ENCODE peak calls at places on chromosomes 16 and 17, in four cellular contexts. One of them, this sample, is unnamed.
A peak's percentile ranks its signal among the peaks of the same experiment; 100 is the strongest.

GRCh38 chr17:52378860-52379259 is 220.3 kb upstream of the CA10 start:
- DNase-seq in naive thymus-derived CD8-positive, alpha-beta T cell: no peak
- DNase-seq in NCI-H82: no peak
- DNase-seq in GM04503: no peak
- DNase-seq in this sample: no peak

GRCh38 chr17:73770115-73770848 is 126.0 kb upstream of the SDK2 start:
- DNase-seq in naive thymus-derived CD8-positive, alpha-beta T cell: no peak
- DNase-seq in NCI-H82: peak; percentile 93
- DNase-seq in GM04503: peak; percentile 17
- DNase-seq in this sample: no peak

GRCh38 chr17:45273551-45273957 is 11.7 kb upstream of the SPATA32 start:
- DNase-seq in naive thymus-derived CD8-positive, alpha-beta T cell: no peak
- DNase-seq in NCI-H82: no peak
- DNase-seq in GM04503: no peak
- DNase-seq in this sample: no peak

GRCh38 chr17:60534613-60535157 is 8.6 kb upstream of the APPBP2 start:
- DNase-seq in naive thymus-derived CD8-positive, alpha-beta T cell: no peak
- DNase-seq in NCI-H82: no peak
- DNase-seq in GM04503: no peak
- DNase-seq in this sample: no peak

GRCh38 chr16:9123871-9124270 is 32.4 kb downstream of the HAPSTR1 start:
- DNase-seq in naive thymus-derived CD8-positive, alpha-beta T cell: no peak
- DNase-seq in NCI-H82: no peak
- DNase-seq in GM04503: no peak
- DNase-seq in this sample: peak; percentile 52

GRCh38 chr17:65055280-65055707 is 1.2 kb downstream of the GNA13 start:
- DNase-seq in naive thymus-derived CD8-positive, alpha-beta T cell: no peak
- DNase-seq in NCI-H82: peak; percentile 26
- DNase-seq in GM04503: no peak
- DNase-seq in this sample: no peak

GRCh38 chr16:980595-980854 is 1.0 kb upstream of the SOX8 start:
- DNase-seq in naive thymus-derived CD8-positive, alpha-beta T cell: no peak
- DNase-seq in NCI-H82: no peak
- DNase-seq in GM04503: no peak
- DNase-seq in this sample: no peak

GRCh38 chr17:29590979-29591736 is 1.7 kb upstream of the GIT1 start:
- DNase-seq in naive thymus-derived CD8-positive, alpha-beta T cell: peak; percentile 28
- DNase-seq in NCI-H82: peak; percentile 94
- DNase-seq in GM04503: no peak
- DNase-seq in this sample: peak; percentile 18

GRCh38 chr16:578870-579405 is 9.2 kb downstream of the PIGQ start:
- DNase-seq in naive thymus-derived CD8-positive, alpha-beta T cell: peak; percentile 56
- DNase-seq in NCI-H82: peak; percentile 92
- DNase-seq in GM04503: no peak
- DNase-seq in this sample: peak; percentile 51

GRCh38 chr17:19646788-19647696 is 1.5 kb upstream of the ALDH3A2 start:
- DNase-seq in naive thymus-derived CD8-positive, alpha-beta T cell: peak; percentile 4
- DNase-seq in NCI-H82: no peak
- DNase-seq in GM04503: no peak
- DNase-seq in this sample: no peak

GRCh38 chr17:13002761-13003453 is 14.9 kb downstream of the ELAC2 start:
- DNase-seq in naive thymus-derived CD8-positive, alpha-beta T cell: peak; percentile 37
- DNase-seq in NCI-H82: peak; percentile 86
- DNase-seq in GM04503: no peak
- DNase-seq in this sample: no peak

GRCh38 chr17:42525221-42525620 is 10.8 kb upstream of the NAGLU start:
- DNase-seq in naive thymus-derived CD8-positive, alpha-beta T cell: no peak
- DNase-seq in NCI-H82: no peak
- DNase-seq in GM04503: no peak
- DNase-seq in this sample: no peak

GRCh38 chr17:17772231-17772630 is 64.6 kb downstream of the SREBF1 start:
- DNase-seq in naive thymus-derived CD8-positive, alpha-beta T cell: no peak
- DNase-seq in NCI-H82: no peak
- DNase-seq in GM04503: no peak
- DNase-seq in this sample: no peak

GRCh38 chr17:146983-147761 is 9.8 kb downstream of the SCGB1C2 start:
- DNase-seq in naive thymus-derived CD8-positive, alpha-beta T cell: no peak
- DNase-seq in NCI-H82: no peak
- DNase-seq in GM04503: no peak
- DNase-seq in this sample: no peak

GRCh38 chr16:67538666-67539101 is 10.1 kb downstream of the RIPOR1 start:
- DNase-seq in naive thymus-derived CD8-positive, alpha-beta T cell: no peak
- DNase-seq in NCI-H82: no peak
- DNase-seq in GM04503: no peak
- DNase-seq in this sample: no peak

GRCh38 chr16:85238233-85238647 is 126.0 kb upstream of the CIBAR2 start:
- DNase-seq in naive thymus-derived CD8-positive, alpha-beta T cell: no peak
- DNase-seq in NCI-H82: no peak
- DNase-seq in GM04503: no peak
- DNase-seq in this sample: no peak

GRCh38 chr17:50598487-50598886 is 36.2 kb upstream of the ABCC3 start:
- DNase-seq in naive thymus-derived CD8-positive, alpha-beta T cell: no peak
- DNase-seq in NCI-H82: no peak
- DNase-seq in GM04503: no peak
- DNase-seq in this sample: no peak

GRCh38 chr17:43334744-43335400 is 63.9 kb upstream of the ARL4D start:
- DNase-seq in naive thymus-derived CD8-positive, alpha-beta T cell: no peak
- DNase-seq in NCI-H82: peak; percentile 44
- DNase-seq in GM04503: no peak
- DNase-seq in this sample: no peak

GRCh38 chr16:49811630-49812334 is 44.1 kb downstream of the ZNF423 start:
- DNase-seq in naive thymus-derived CD8-positive, alpha-beta T cell: no peak
- DNase-seq in NCI-H82: peak; percentile 7
- DNase-seq in GM04503: no peak
- DNase-seq in this sample: no peak

GRCh38 chr16:3283525-3284447 is 495 bp downstream of the ZNF263 start:
- DNase-seq in naive thymus-derived CD8-positive, alpha-beta T cell: no peak
- DNase-seq in NCI-H82: no peak
- DNase-seq in GM04503: no peak
- DNase-seq in this sample: no peak

GRCh38 chr16:67086829-67087228 is 22.9 kb upstream of the PHAF1 start:
- DNase-seq in naive thymus-derived CD8-positive, alpha-beta T cell: no peak
- DNase-seq in NCI-H82: no peak
- DNase-seq in GM04503: no peak
- DNase-seq in this sample: no peak

GRCh38 chr17:82314012-82314720 is 3.2 kb downstream of the CD7 start:
- DNase-seq in naive thymus-derived CD8-positive, alpha-beta T cell: no peak
- DNase-seq in NCI-H82: no peak
- DNase-seq in GM04503: no peak
- DNase-seq in this sample: no peak

GRCh38 chr16:648071-648785 is 937 bp upstream of the WDR90 start:
- DNase-seq in naive thymus-derived CD8-positive, alpha-beta T cell: no peak
- DNase-seq in NCI-H82: peak; percentile 76
- DNase-seq in GM04503: no peak
- DNase-seq in this sample: peak; percentile 17

GRCh38 chr16:89764711-89765201 is 43.4 kb downstream of the ZNF276 start:
- DNase-seq in naive thymus-derived CD8-positive, alpha-beta T cell: peak; percentile 29
- DNase-seq in NCI-H82: no peak
- DNase-seq in GM04503: no peak
- DNase-seq in this sample: no peak

GRCh38 chr17:66580601-66581385 is 254.1 kb upstream of the CACNG5 start:
- DNase-seq in naive thymus-derived CD8-positive, alpha-beta T cell: no peak
- DNase-seq in NCI-H82: no peak
- DNase-seq in GM04503: peak; percentile 20
- DNase-seq in this sample: no peak

GRCh38 chr17:50412188-50412732 is 13.8 kb upstream of the ACSF2 start:
- DNase-seq in naive thymus-derived CD8-positive, alpha-beta T cell: no peak
- DNase-seq in NCI-H82: no peak
- DNase-seq in GM04503: no peak
- DNase-seq in this sample: no peak

GRCh38 chr16:49712106-49712505 is 143.8 kb downstream of the ZNF423 start:
- DNase-seq in naive thymus-derived CD8-positive, alpha-beta T cell: no peak
- DNase-seq in NCI-H82: no peak
- DNase-seq in GM04503: no peak
- DNase-seq in this sample: no peak